ENCODE peak calls at places on chromosomes 4 and X, in six cellular contexts. A is K562, Y is A549, E is ovary, W is H1, N is tibial nerve. J is an unnamed sample.

GRCh38 chr4:157226035-157226434 is 5.5 kb downstream of the GRIA2 start:
- DNase-seq in A (no peak), Y (no peak), E (no peak), W (no peak), N (no peak), J (no peak)

GRCh38 chrX:30643313-30643821 is 9.9 kb upstream of the GK start:
- DNase-seq in A (no peak), Y (no peak), E (no peak), W (no peak), N (no peak), J (no peak)

GRCh38 chr4:150217192-150217591 is 138.9 kb downstream of the DCLK2 start:
- DNase-seq in A (no peak), Y (peak), E (no peak), W (no peak), N (no peak), J (no peak)

GRCh38 chr4:186727977-186728519 is 4.4 kb upstream of the FAT1 start:
- DNase-seq in A (no peak), Y (peak), E (no peak), W (no peak), N (no peak), J (peak)

GRCh38 chr4:113368056-113368455 is 318.6 kb downstream of the ANK2 start:
- DNase-seq in A (no peak), Y (no peak), E (no peak), W (no peak), N (no peak), J (no peak)

GRCh38 chr4:91826186-91826585 is 477.6 kb upstream of the GRID2 start:
- DNase-seq in A (no peak), Y (no peak), E (no peak), W (no peak), N (no peak), J (no peak)

GRCh38 chr4:94158883-94159282 is 48.8 kb upstream of the SMARCAD1 start:
- DNase-seq in A (no peak), Y (no peak), E (no peak), W (no peak), N (no peak), J (peak)

GRCh38 chr4:174314770-174315169 is 31.1 kb downstream of the CEP44 start:
- DNase-seq in A (peak), Y (peak), E (no peak), W (peak), N (no peak), J (no peak)

GRCh38 chr4:183659919-183660318 is 826 bp downstream of the TRAPPC11 start:
- DNase-seq in A (no peak), Y (no peak), E (no peak), W (no peak), N (no peak), J (no peak)

GRCh38 chr4:58261526-58261925 is 1151.3 kb upstream of the IGFBP7 start:
- DNase-seq in A (no peak), Y (no peak), E (no peak), W (no peak), N (no peak), J (no peak)

GRCh38 chrX:119763175-119763574 is 4.8 kb downstream of the SOWAHD start:
- DNase-seq in A (no peak), Y (no peak), E (no peak), W (no peak), N (no peak), J (no peak)

GRCh38 chr4:72817012-72817411 is 248.0 kb upstream of the ADAMTS3 start:
- DNase-seq in A (no peak), Y (no peak), E (no peak), W (no peak), N (no peak), J (no peak)

GRCh38 chrX:71958281-71958675 is 47.6 kb downstream of the NHSL2 start:
- DNase-seq in A (no peak), Y (no peak), E (no peak), W (no peak), N (no peak), J (no peak)

GRCh38 chr4:1960170-1960825 is 48.5 kb downstream of the NELFA start:
- DNase-seq in A (no peak), Y (no peak), E (no peak), W (no peak), N (no peak), J (no peak)

GRCh38 chrX:357693-358471 is 28.8 kb downstream of the PPP2R3B start:
- DNase-seq in A (no peak), Y (peak), E (no peak), W (no peak), N (no peak), J (no peak)

GRCh38 chr4:128123036-128123435 is 61.9 kb downstream of the LARP1B start:
- DNase-seq in A (no peak), Y (no peak), E (no peak), W (no peak), N (no peak), J (no peak)

GRCh38 chrX:154138857-154139256 is 5.2 kb upstream of the OPN1LW start:
- DNase-seq in A (no peak), Y (no peak), E (no peak), W (no peak), N (no peak), J (no peak)

GRCh38 chr4:108878781-108879180 is 115.9 kb upstream of the ETNPPL start:
- DNase-seq in A (no peak), Y (no peak), E (no peak), W (no peak), N (no peak), J (no peak)

GRCh38 chr4:7190668-7191545 is 1.4 kb upstream of the SORCS2 start:
- DNase-seq in A (no peak), Y (no peak), E (peak), W (no peak), N (peak), J (no peak)

DNA sequence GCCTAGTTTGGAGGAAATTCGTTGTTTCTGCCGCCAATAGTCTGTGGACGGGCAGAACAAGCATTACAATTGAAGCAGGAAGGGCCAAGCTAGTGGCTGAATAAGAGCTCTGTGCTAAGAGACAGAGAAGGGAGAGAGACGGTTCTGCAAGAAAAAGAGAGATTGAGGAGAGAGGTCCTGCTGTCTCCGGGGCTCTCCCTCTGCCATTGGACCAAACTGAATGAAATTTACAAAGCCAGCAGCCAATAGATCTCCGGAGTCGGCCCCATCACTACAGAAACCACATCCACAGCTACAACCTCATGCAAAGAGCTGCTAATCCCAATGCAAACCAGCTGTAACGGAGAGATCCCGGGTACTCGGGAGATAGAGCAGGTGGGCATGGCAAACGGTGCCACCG is at the start of gene NLGN4X:
- DNase-seq in A (no peak), Y (no peak), E (no peak), W (no peak), N (no peak), J (no peak)
- H3K27ac ChIP-seq in A (no peak), Y (no peak), E (no peak), W (no peak), N (peak), J (no peak)

GRCh38 chr4:103024996-103025395 is 5.5 kb upstream of the SLC9B1 start:
- DNase-seq in A (no peak), Y (no peak), E (no peak), W (no peak), N (no peak), J (no peak)

GRCh38 chr4:103021120-103021519 is 1.6 kb upstream of the SLC9B1 start:
- DNase-seq in A (no peak), Y (no peak), E (no peak), W (no peak), N (no peak), J (no peak)

GRCh38 chr4:103018391-103019318 is 850 bp downstream of the SLC9B1 start:
- DNase-seq in A (peak), Y (peak), E (peak), W (no peak), N (no peak), J (no peak)

DNA sequence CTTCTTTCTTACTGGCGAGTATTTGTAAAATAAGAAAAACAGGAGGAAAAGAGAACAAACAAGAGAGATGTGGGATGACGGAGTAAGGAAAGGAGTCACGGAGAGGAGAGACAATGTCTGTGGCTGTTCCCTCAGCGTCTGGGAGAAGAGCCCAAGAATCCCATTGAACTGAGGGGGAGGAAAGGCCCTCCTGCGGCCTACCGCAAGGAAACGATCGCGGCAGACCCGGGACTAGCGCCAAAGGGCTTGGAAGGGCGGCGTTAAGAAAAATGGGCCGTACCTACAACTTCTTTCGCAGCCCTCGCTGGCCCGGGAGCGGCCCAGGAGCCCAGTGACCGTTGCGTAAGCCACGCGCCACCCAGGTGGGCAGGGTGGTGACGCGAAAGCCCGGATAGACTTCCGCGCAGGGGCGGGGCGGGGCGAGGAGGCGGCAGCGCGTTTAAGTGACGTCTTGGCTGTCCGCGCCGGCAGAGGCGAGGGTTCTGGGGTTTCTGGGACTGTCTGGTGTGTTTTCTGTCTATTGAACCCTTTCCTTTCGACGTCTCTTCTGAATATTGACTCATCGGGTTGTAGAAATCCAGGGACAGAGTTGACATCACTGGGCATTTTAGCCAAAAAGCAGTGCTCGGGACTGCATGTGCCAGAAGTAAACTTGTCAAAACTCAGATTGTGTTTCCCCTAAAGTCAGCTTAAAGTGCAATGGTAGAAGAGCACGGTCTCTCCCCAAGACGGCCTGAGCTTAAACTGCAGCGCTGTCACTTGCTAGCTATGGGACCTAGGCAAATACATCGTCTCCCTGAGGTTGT is at the start of gene SLC9B1:
- DNase-seq in A (peak), Y (peak), E (peak), W (peak), N (peak), J (peak)
- TF ChIP-seq EP300 in A (peak), Y (no peak), E (peak), W (no peak), N (peak), J (peak)

GRCh38 chrX:46959985-46960700 is 47.9 kb downstream of the JADE3 start:
- DNase-seq in A (no peak), Y (no peak), E (no peak), W (no peak), N (no peak), J (no peak)

GRCh38 chrX:46961574-46962279 is 49.5 kb downstream of the JADE3 start:
- DNase-seq in A (no peak), Y (no peak), E (no peak), W (no peak), N (no peak), J (no peak)

GRCh38 chrX:46961097-46961496 is 48.9 kb downstream of the JADE3 start:
- DNase-seq in A (no peak), Y (no peak), E (no peak), W (no peak), N (no peak), J (no peak)

GRCh38 chrX:46957299-46957698 is 45.1 kb downstream of the JADE3 start:
- DNase-seq in A (no peak), Y (peak), E (no peak), W (no peak), N (no peak), J (no peak)

GRCh38 chrX:46959101-46959500 is 46.9 kb downstream of the JADE3 start:
- DNase-seq in A (no peak), Y (no peak), E (no peak), W (no peak), N (no peak), J (no peak)
- H3K27ac ChIP-seq in A (no peak), Y (no peak), E (no peak), W (no peak), N (no peak), J (no peak)

GRCh38 chr4:48780867-48781219 is 764 bp upstream of the FRYL start:
- DNase-seq in A (no peak), Y (no peak), E (peak), W (no peak), N (no peak), J (no peak)
- TF ChIP-seq EP300 in A (no peak), Y (no peak), E (no peak), W (no peak), N (no peak), J (no peak)

GRCh38 chrX:150478496-150479492 is 89.6 kb upstream of the MTM1 start:
- DNase-seq in A (no peak), Y (no peak), E (no peak), W (no peak), N (no peak), J (no peak)
- H3K27ac ChIP-seq in A (no peak), Y (no peak), E (peak), W (no peak), N (no peak), J (no peak)

DNA sequence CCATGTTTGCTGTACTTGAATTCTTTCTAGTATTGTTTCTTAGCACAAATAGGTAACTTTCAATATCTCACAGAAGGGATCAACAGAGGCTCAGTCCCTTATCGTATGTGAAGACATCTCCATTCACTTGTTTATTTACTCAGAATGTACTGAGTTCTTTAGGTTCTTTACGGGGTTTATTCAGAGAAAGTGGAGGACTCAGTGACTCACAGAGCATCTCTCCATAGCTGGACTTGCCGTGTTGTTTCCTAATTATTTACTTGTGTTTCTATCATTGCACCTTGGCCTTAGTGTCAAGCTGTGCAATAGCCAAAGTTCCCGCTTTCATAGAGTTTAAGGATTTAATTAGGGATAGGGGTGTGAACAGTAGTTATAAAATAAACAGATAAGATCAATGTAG is 57.1 kb downstream of the RHOH start:
- DNase-seq in A (no peak), Y (no peak), E (no peak), W (no peak), N (no peak), J (no peak)
- TF ChIP-seq EP300 in A (no peak), Y (no peak), E (no peak), W (no peak), N (no peak), J (no peak)

GRCh38 chr4:145920205-145920604 is 18.4 kb downstream of the ZNF827 start:
- DNase-seq in A (no peak), Y (no peak), E (peak), W (no peak), N (no peak), J (no peak)
- H3K27ac ChIP-seq in A (no peak), Y (no peak), E (peak), W (no peak), N (no peak), J (peak)

GRCh38 chr4:138407329-138407728 is 165.2 kb upstream of the SLC7A11 start:
- DNase-seq in A (no peak), Y (no peak), E (no peak), W (no peak), N (no peak), J (no peak)

GRCh38 chr4:138406881-138407280 is 164.7 kb upstream of the SLC7A11 start:
- DNase-seq in A (no peak), Y (no peak), E (no peak), W (no peak), N (no peak), J (no peak)

GRCh38 chr4:138405439-138405838 is 163.3 kb upstream of the SLC7A11 start:
- DNase-seq in A (no peak), Y (no peak), E (no peak), W (no peak), N (no peak), J (no peak)

GRCh38 chr4:138404801-138405200 is 162.7 kb upstream of the SLC7A11 start:
- DNase-seq in A (no peak), Y (no peak), E (no peak), W (no peak), N (no peak), J (no peak)

DNA sequence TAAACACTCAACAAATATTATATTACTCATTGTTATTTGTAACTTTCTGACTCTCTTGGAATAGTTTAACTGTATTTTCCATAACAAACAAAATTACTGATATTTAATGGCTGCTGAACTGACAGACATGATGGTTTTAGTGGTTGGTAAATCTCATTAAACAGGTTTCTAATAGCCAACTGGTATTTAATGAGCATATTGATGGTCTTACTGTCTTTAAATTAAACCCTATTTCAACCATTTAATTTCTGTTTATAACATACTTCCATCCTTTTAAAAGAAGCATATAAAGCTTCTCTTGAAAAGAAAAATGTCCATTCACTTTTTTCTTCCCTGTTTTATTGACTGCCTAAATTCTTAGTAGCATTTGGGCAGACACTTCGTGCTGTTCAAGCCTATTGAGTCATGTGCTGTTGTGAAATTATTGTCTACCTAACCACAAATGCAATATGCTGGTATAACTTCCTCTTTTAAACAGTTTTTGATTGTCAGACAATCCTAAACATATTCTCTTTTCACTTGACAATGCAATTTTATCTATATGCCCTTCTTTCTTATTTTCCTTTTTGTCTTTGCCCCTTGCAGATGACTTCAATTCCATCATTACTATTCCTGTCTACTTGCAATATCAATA is 163.9 kb upstream of the SLC7A11 start:
- DNase-seq in A (no peak), Y (no peak), E (no peak), W (no peak), N (no peak), J (no peak)
- TF ChIP-seq EP300 in A (no peak), Y (no peak), E (no peak), W (no peak), N (no peak), J (no peak)

J was measured in esophagus muscularis mucosa.